ENCODE peak calls at places on chromosomes 5 and 9, in five cellular contexts. F is mammary epithelial cell, Z is upper lobe of right lung, U is NB4, O is brain microvascular endothelial cell. R is an unnamed sample.

GRCh38 chr9:122819326-122819725 is 9.1 kb downstream of the PDCL start:
- DNase-seq in F (no peak), Z (no peak), U (no peak), O (peak), R (peak)

GRCh38 chr5:1293416-1293996 is 1.4 kb downstream of the TERT start:
- DNase-seq in F (no peak), Z (peak), U (peak), O (no peak), R (no peak)

GRCh38 chr9:69109152-69109551 is 64.9 kb upstream of the TJP2 start:
- DNase-seq in F (no peak), Z (no peak), U (no peak), O (no peak), R (no peak)

GRCh38 chr5:93348231-93348630 is 232.8 kb downstream of the NR2F1-AS1 start:
- DNase-seq in F (peak), Z (no peak), U (no peak), O (no peak), R (no peak)

GRCh38 chr5:79685621-79686020 is 4.0 kb upstream of the CMYA5 start:
- DNase-seq in F (peak), Z (no peak), U (no peak), O (no peak), R (no peak)

GRCh38 chr9:124285903-124286291 is 28.1 kb downstream of the NEK6 start:
- DNase-seq in F (no peak), Z (peak), U (peak), O (peak), R (peak)

GRCh38 chr9:17725399-17726010 is 146.6 kb downstream of the SH3GL2 start:
- DNase-seq in F (no peak), Z (no peak), U (no peak), O (no peak), R (no peak)

GRCh38 chr5:56737002-56737621 is 78.2 kb upstream of the MAP3K1 start:
- DNase-seq in F (no peak), Z (no peak), U (peak), O (peak), R (peak)

GRCh38 chr9:113915817-113916474 is 39.8 kb downstream of the ZNF618 start:
- DNase-seq in F (no peak), Z (no peak), U (no peak), O (no peak), R (no peak)

GRCh38 chr9:126615251-126615790 is 1.6 kb downstream of the LMX1B start:
- DNase-seq in F (peak), Z (peak), U (no peak), O (no peak), R (no peak)

GRCh38 chr5:179294891-179295777 is 50.1 kb downstream of the ADAMTS2 start:
- DNase-seq in F (no peak), Z (peak), U (no peak), O (no peak), R (no peak)

GRCh38 chr5:179820483-179821297 is at the start of gene SQSTM1:
- DNase-seq in F (peak), Z (peak), U (peak), O (peak), R (peak)

GRCh38 chr9:35673998-35674361 is 252 bp downstream of the CA9 start:
- DNase-seq in F (no peak), Z (no peak), U (no peak), O (no peak), R (no peak)

GRCh38 chr9:35675204-35675603 is 1.5 kb downstream of the CA9 start:
- DNase-seq in F (no peak), Z (no peak), U (no peak), O (no peak), R (no peak)

GRCh38 chr9:35679091-35679490 is 5.4 kb downstream of the CA9 start:
- DNase-seq in F (no peak), Z (no peak), U (no peak), O (no peak), R (no peak)

GRCh38 chr9:35673132-35673997 is at the start of gene CA9:
- DNase-seq in F (no peak), Z (no peak), U (no peak), O (no peak), R (no peak)

DNA sequence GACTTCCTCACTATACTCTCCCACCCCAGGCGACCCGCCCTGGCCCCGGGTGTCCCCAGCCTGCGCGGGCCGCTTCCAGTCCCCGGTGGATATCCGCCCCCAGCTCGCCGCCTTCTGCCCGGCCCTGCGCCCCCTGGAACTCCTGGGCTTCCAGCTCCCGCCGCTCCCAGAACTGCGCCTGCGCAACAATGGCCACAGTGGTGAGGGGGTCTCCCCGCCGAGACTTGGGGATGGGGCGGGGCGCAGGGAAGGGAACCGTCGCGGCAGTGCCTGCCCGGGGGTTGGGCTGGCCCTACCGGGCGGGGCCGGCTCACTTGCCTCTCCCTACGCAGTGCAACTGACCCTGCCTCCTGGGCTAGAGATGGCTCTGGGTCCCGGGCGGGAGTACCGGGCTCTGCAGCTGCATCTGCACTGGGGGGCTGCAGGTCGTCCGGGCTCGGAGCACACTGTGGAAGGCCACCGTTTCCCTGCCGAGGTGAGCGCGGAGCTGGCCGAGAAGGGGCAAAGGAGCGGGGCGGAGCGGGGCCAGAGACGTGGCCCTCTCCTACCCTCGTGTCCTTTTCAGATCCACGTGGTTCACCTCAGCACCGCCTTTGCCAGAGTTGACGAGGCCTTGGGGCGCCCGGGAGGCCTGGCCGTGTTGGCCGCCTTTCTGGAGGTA is 2.1 kb downstream of the CA9 start:
- DNase-seq in F (no peak), Z (no peak), U (no peak), O (no peak), R (peak)
- TF ChIP-seq CTCF in F (no peak), Z (no peak), U (no peak), O (peak), R (no peak)

GRCh38 chr9:128916745-128917144 is 4.0 kb upstream of the PHYHD1 start:
- DNase-seq in F (no peak), Z (no peak), U (no peak), O (no peak), R (no peak)
- H3K4me3 ChIP-seq in F (no peak), Z (peak), U (no peak), O (no peak), R (no peak)

DNA sequence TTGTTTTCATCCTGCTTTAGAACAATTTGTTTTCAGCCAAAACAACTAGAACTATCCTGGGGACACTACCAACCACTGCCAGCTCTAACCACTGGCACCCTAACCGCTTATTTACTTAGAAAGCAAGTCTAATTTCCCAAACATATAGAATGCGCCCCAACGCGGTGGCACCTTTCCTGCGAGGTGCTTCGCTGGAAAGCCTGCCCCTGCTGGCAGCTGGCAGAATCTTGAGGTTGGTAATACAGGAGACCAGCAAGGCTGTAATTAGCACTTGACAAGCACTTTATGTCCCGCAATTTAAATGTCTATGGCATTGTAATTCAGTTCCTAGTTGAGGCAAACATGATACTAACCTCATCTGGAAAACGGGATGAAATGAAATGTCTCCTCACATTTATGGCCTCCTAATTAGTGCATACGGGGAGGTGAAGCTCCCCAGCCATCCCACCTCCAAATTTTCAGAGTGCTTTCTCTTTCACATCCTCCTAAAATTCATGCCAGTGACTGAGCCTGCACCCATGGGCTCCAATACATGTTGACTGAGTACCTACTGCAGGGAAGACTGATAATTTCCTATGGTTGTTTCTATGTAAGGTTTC is 30.4 kb downstream of the GABBR2 start:
- DNase-seq in F (no peak), Z (no peak), U (no peak), O (no peak), R (peak)
- TF ChIP-seq CTCF in F (peak), Z (peak), U (peak), O (peak), R (peak)

GRCh38 chr5:89299998-89300397 is 417.0 kb upstream of the MEF2C start:
- DNase-seq in F (no peak), Z (no peak), U (no peak), O (no peak), R (no peak)

GRCh38 chr5:89300426-89300970 is 417.5 kb upstream of the MEF2C start:
- DNase-seq in F (no peak), Z (no peak), U (no peak), O (no peak), R (peak)

GRCh38 chr5:89302102-89302891 is 419.3 kb upstream of the MEF2C start:
- DNase-seq in F (no peak), Z (no peak), U (no peak), O (no peak), R (no peak)

GRCh38 chr5:89301572-89302025 is 418.6 kb upstream of the MEF2C start:
- DNase-seq in F (no peak), Z (no peak), U (no peak), O (no peak), R (no peak)

GRCh38 chr5:89303033-89303480 is 420.1 kb upstream of the MEF2C start:
- DNase-seq in F (no peak), Z (no peak), U (peak), O (no peak), R (no peak)
- H3K4me3 ChIP-seq in F (no peak), Z (no peak), U (no peak), O (no peak), R (no peak)